ENCODE peak calls at places on chromosomes 7 and 10, in four cellular contexts. One of them, this sample, is unnamed.

GRCh38 chr7:44045226-44046014 is 918 bp downstream of the DBNL start:
- DNase-seq in AG10803: no peak
- DNase-seq in colonic mucosa: no peak
- DNase-seq in CD8-positive, alpha-beta T cell: no peak
- DNase-seq in this sample: no peak

GRCh38 chr10:47311900-47312662 is 10.2 kb upstream of the GDF2 start:
- DNase-seq in AG10803: peak; percentile 72
- DNase-seq in colonic mucosa: peak; percentile 87
- DNase-seq in CD8-positive, alpha-beta T cell: peak; percentile 81
- DNase-seq in this sample: peak; percentile 77

GRCh38 chr10:72049969-72050781 is 38.2 kb downstream of the SPOCK2 start:
- DNase-seq in AG10803: no peak
- DNase-seq in colonic mucosa: no peak
- DNase-seq in CD8-positive, alpha-beta T cell: no peak
- DNase-seq in this sample: no peak

GRCh38 chr7:96995406-96996110 is 9.8 kb upstream of the DLX6 start:
- DNase-seq in AG10803: no peak
- DNase-seq in colonic mucosa: no peak
- DNase-seq in CD8-positive, alpha-beta T cell: no peak
- DNase-seq in this sample: no peak

GRCh38 chr10:103800789-103801540 is 54.4 kb downstream of the SH3PXD2A start:
- DNase-seq in AG10803: no peak
- DNase-seq in colonic mucosa: no peak
- DNase-seq in CD8-positive, alpha-beta T cell: peak; percentile 53
- DNase-seq in this sample: no peak

GRCh38 chr7:79647711-79648110 is 194.2 kb upstream of the MAGI2 start:
- DNase-seq in AG10803: no peak
- DNase-seq in colonic mucosa: no peak
- DNase-seq in CD8-positive, alpha-beta T cell: no peak
- DNase-seq in this sample: no peak

GRCh38 chr10:103166527-103166926 is 26.5 kb downstream of the NT5C2 start:
- DNase-seq in AG10803: no peak
- DNase-seq in colonic mucosa: no peak
- DNase-seq in CD8-positive, alpha-beta T cell: no peak
- DNase-seq in this sample: no peak

GRCh38 chr7:112887-113286 is 79.5 kb upstream of the FAM20C start:
- DNase-seq in AG10803: no peak
- DNase-seq in colonic mucosa: no peak
- DNase-seq in CD8-positive, alpha-beta T cell: no peak
- DNase-seq in this sample: no peak

GRCh38 chr7:70571403-70571911 is 560.5 kb upstream of the GALNT17 start:
- DNase-seq in AG10803: peak; percentile 58
- DNase-seq in colonic mucosa: peak; percentile 72
- DNase-seq in CD8-positive, alpha-beta T cell: no peak
- DNase-seq in this sample: no peak

GRCh38 chr10:72692057-72692891 is at the start of gene MCU:
- DNase-seq in AG10803: peak; percentile 91
- DNase-seq in colonic mucosa: peak; percentile 98
- DNase-seq in CD8-positive, alpha-beta T cell: peak; percentile 93
- DNase-seq in this sample: no peak

GRCh38 chr10:73940634-73941221 is 29.8 kb downstream of the PLAU start:
- DNase-seq in AG10803: peak; percentile 65
- DNase-seq in colonic mucosa: peak; percentile 89
- DNase-seq in CD8-positive, alpha-beta T cell: peak; percentile 84
- DNase-seq in this sample: no peak

GRCh38 chr10:91778485-91778884 is 19.7 kb upstream of the TNKS2 start:
- DNase-seq in AG10803: no peak
- DNase-seq in colonic mucosa: no peak
- DNase-seq in CD8-positive, alpha-beta T cell: no peak
- DNase-seq in this sample: no peak

GRCh38 chr7:154584352-154585252 is 418.3 kb downstream of the PAXIP1 start:
- DNase-seq in AG10803: no peak
- DNase-seq in colonic mucosa: no peak
- DNase-seq in CD8-positive, alpha-beta T cell: no peak
- DNase-seq in this sample: no peak
- TF ChIP-seq CTCF in AG10803: no peak
- TF ChIP-seq CTCF in colonic mucosa: no peak
- TF ChIP-seq CTCF in CD8-positive, alpha-beta T cell: no peak
- TF ChIP-seq CTCF in this sample: peak; percentile 63

GRCh38 chr10:119211176-119211575 is 3.8 kb downstream of the GRK5 start:
- DNase-seq in AG10803: peak; percentile 83
- DNase-seq in colonic mucosa: no peak
- DNase-seq in CD8-positive, alpha-beta T cell: no peak
- DNase-seq in this sample: no peak

GRCh38 chr10:119209050-119209735 is 1.8 kb downstream of the GRK5 start:
- DNase-seq in AG10803: peak; percentile 66
- DNase-seq in colonic mucosa: peak; percentile 71
- DNase-seq in CD8-positive, alpha-beta T cell: peak; percentile 61
- DNase-seq in this sample: no peak

GRCh38 chr10:119208553-119208940 is 1.2 kb downstream of the GRK5 start:
- DNase-seq in AG10803: peak; percentile 62
- DNase-seq in colonic mucosa: no peak
- DNase-seq in CD8-positive, alpha-beta T cell: no peak
- DNase-seq in this sample: no peak

GRCh38 chr10:119210633-119211032 is 3.3 kb downstream of the GRK5 start:
- DNase-seq in AG10803: no peak
- DNase-seq in colonic mucosa: no peak
- DNase-seq in CD8-positive, alpha-beta T cell: no peak
- DNase-seq in this sample: no peak

GRCh38 chr10:119209736-119210355 is 2.5 kb downstream of the GRK5 start:
- DNase-seq in AG10803: peak; percentile 42
- DNase-seq in colonic mucosa: no peak
- DNase-seq in CD8-positive, alpha-beta T cell: no peak
- DNase-seq in this sample: no peak
- TF ChIP-seq CTCF in AG10803: no peak
- TF ChIP-seq CTCF in colonic mucosa: peak; percentile 2
- TF ChIP-seq CTCF in CD8-positive, alpha-beta T cell: peak; percentile 29
- TF ChIP-seq CTCF in this sample: no peak

GRCh38 chr10:96457341-96457740 is 56.4 kb downstream of the TLL2 start:
- DNase-seq in AG10803: no peak
- DNase-seq in colonic mucosa: no peak
- DNase-seq in CD8-positive, alpha-beta T cell: no peak
- DNase-seq in this sample: no peak
- TF ChIP-seq CTCF in AG10803: no peak
- TF ChIP-seq CTCF in colonic mucosa: no peak
- TF ChIP-seq CTCF in CD8-positive, alpha-beta T cell: no peak
- TF ChIP-seq CTCF in this sample: no peak

GRCh38 chr7:158586499-158587191 is 978 bp downstream of the PTPRN2 start:
- DNase-seq in AG10803: no peak
- DNase-seq in colonic mucosa: no peak
- DNase-seq in CD8-positive, alpha-beta T cell: no peak
- DNase-seq in this sample: peak; percentile 72

GRCh38 chr7:158587425-158588084 is at the start of gene PTPRN2:
- DNase-seq in AG10803: peak; percentile 30
- DNase-seq in colonic mucosa: peak; percentile 71
- DNase-seq in CD8-positive, alpha-beta T cell: peak; percentile 48
- DNase-seq in this sample: peak; percentile 85

GRCh38 chr7:158584392-158584791 is 3.2 kb downstream of the PTPRN2 start:
- DNase-seq in AG10803: no peak
- DNase-seq in colonic mucosa: no peak
- DNase-seq in CD8-positive, alpha-beta T cell: no peak
- DNase-seq in this sample: no peak

GRCh38 chr7:158583810-158584209 is 3.8 kb downstream of the PTPRN2 start:
- DNase-seq in AG10803: no peak
- DNase-seq in colonic mucosa: no peak
- DNase-seq in CD8-positive, alpha-beta T cell: no peak
- DNase-seq in this sample: no peak

DNA sequence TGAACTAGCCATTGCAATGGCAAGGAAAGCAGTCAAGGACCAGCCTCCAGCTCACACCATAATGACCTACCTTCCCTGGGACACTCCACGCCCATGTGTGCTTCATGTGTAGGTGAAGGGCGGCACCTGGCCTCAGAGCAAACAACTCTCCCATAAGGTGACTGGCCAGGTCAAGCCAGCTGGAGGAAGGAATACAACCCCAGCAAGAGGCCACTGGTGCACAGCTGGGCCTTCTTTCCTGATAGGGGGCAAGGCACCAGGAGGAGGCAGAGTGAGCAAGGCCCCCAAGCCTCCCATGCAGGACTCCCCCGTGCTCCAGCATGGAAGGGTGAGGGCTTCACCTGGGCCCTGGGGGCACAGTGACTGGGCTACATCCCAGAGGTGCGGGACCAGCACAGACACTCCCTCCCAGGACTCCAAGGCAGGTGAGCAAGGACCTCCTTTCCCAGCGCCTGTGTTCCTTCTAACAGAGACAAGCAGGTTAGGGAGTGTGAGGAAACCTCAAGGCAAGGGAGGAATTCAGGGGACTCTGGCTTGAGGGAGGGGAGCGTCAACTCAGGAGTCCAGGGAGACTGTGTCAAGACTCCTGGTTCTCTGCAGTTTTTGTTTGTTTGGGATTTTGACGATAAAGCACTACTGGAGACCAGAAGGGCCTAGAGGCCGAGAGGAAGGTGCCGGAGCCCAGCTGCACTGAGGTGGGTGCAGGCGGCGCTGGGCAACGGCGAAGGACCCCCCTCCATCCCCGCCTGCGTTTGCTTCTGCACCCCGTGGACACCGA is 1.7 kb downstream of the PTPRN2 start:
- DNase-seq in AG10803: no peak
- DNase-seq in colonic mucosa: peak; percentile 68
- DNase-seq in CD8-positive, alpha-beta T cell: no peak
- DNase-seq in this sample: no peak
- TF ChIP-seq CTCF in AG10803: no peak
- TF ChIP-seq CTCF in colonic mucosa: no peak
- TF ChIP-seq CTCF in CD8-positive, alpha-beta T cell: no peak
- TF ChIP-seq CTCF in this sample: no peak

GRCh38 chr10:98331888-98332287 is 63.9 kb upstream of the LOXL4 start:
- DNase-seq in AG10803: no peak
- DNase-seq in colonic mucosa: no peak
- DNase-seq in CD8-positive, alpha-beta T cell: no peak
- DNase-seq in this sample: no peak
- TF ChIP-seq CTCF in AG10803: peak; percentile 23
- TF ChIP-seq CTCF in colonic mucosa: no peak
- TF ChIP-seq CTCF in CD8-positive, alpha-beta T cell: no peak
- TF ChIP-seq CTCF in this sample: peak; percentile 60

GRCh38 chr10:70932415-70933196 is 44.2 kb upstream of the PCBD1 start:
- DNase-seq in AG10803: peak; percentile 8
- DNase-seq in colonic mucosa: peak; percentile 25
- DNase-seq in CD8-positive, alpha-beta T cell: no peak
- DNase-seq in this sample: no peak

GRCh38 chr10:70928140-70928539 is 39.8 kb upstream of the PCBD1 start:
- DNase-seq in AG10803: no peak
- DNase-seq in colonic mucosa: no peak
- DNase-seq in CD8-positive, alpha-beta T cell: no peak
- DNase-seq in this sample: no peak

GRCh38 chr10:70930251-70931000 is 42.1 kb upstream of the PCBD1 start:
- DNase-seq in AG10803: no peak
- DNase-seq in colonic mucosa: no peak
- DNase-seq in CD8-positive, alpha-beta T cell: no peak
- DNase-seq in this sample: no peak

GRCh38 chr10:70934701-70935100 is 46.3 kb upstream of the PCBD1 start:
- DNase-seq in AG10803: no peak
- DNase-seq in colonic mucosa: no peak
- DNase-seq in CD8-positive, alpha-beta T cell: no peak
- DNase-seq in this sample: no peak

GRCh38 chr10:70931168-70931805 is 42.9 kb upstream of the PCBD1 start:
- DNase-seq in AG10803: peak; percentile 6
- DNase-seq in colonic mucosa: no peak
- DNase-seq in CD8-positive, alpha-beta T cell: no peak
- DNase-seq in this sample: no peak
- TF ChIP-seq CTCF in AG10803: no peak
- TF ChIP-seq CTCF in colonic mucosa: no peak
- TF ChIP-seq CTCF in CD8-positive, alpha-beta T cell: no peak
- TF ChIP-seq CTCF in this sample: no peak